ENCODE peak calls at places on chromosomes 3 and 15, in seven cellular contexts. G, R, L, P, I, V and S are unnamed samples.

GRCh38 chr3:164679245-164679644 is 399.1 kb downstream of the SI start:
- DNase-seq in I (no peak), R (no peak), L (no peak), P (no peak), G (no peak), V (no peak), S (no peak)

GRCh38 chr3:126049289-126050049 is 34.5 kb downstream of the SLC41A3 start:
- DNase-seq in P (no peak), G (no peak), I (no peak), R (no peak), V (no peak), L (no peak), S (no peak)

GRCh38 chr3:169104972-169105371 is 558.5 kb downstream of the MECOM start:
- DNase-seq in R (no peak), V (peak; percentile 65), L (peak; percentile 68), P (no peak), I (no peak), G (peak; percentile 40), S (no peak)

GRCh38 chr3:14126017-14126902 is 1.4 kb downstream of the TMEM43 start:
- DNase-seq in P (no peak), R (no peak), V (no peak), G (no peak), I (no peak), L (no peak), S (no peak)

GRCh38 chr3:127059032-127059560 is 76.2 kb downstream of the PLXNA1 start:
- DNase-seq in V (no peak), P (no peak), I (no peak), R (no peak), G (no peak), L (no peak), S (no peak)

GRCh38 chr15:57472861-57473260 is 96.6 kb downstream of the CGNL1 start:
- DNase-seq in P (no peak), V (peak; percentile 44), L (peak; percentile 21), R (no peak), I (no peak), G (no peak), S (no peak)

GRCh38 chr15:99006146-99006545 is 1.4 kb downstream of the PGPEP1L start:
- DNase-seq in L (no peak), P (no peak), R (no peak), G (no peak), V (no peak), I (no peak), S (no peak)

GRCh38 chr15:77039217-77039533 is 31.7 kb downstream of the TSPAN3 start:
- DNase-seq in I (no peak), L (no peak), R (no peak), G (no peak), P (no peak), V (no peak), S (no peak)

GRCh38 chr3:189316296-189317019 is 144.7 kb downstream of the TPRG1 start:
- DNase-seq in R (no peak), I (no peak), P (no peak), L (no peak), G (no peak), V (no peak), S (no peak)

GRCh38 chr3:111236833-111237713 is 165.5 kb downstream of the NECTIN3 start:
- DNase-seq in R (no peak), L (peak; percentile 52), G (no peak), V (peak; percentile 64), P (no peak), I (no peak), S (no peak)

GRCh38 chr3:143168518-143169192 is 49.1 kb downstream of the CHST2 start:
- DNase-seq in V (peak; percentile 58), L (peak; percentile 44), R (no peak), P (no peak), G (no peak), I (no peak), S (no peak)

GRCh38 chr3:47261301-47261700 is 21.3 kb downstream of the KIF9 start:
- DNase-seq in I (no peak), L (peak; percentile 28), G (no peak), V (no peak), R (no peak), P (no peak), S (no peak)

GRCh38 chr3:125280966-125281365 is 68.4 kb upstream of the SLC12A8 start:
- DNase-seq in R (no peak), V (peak; percentile 68), G (peak; percentile 94), L (peak; percentile 49), I (no peak), P (no peak), S (no peak)

GRCh38 chr3:114685053-114685630 is 391.3 kb downstream of the TIGIT start:
- DNase-seq in L (no peak), R (no peak), G (no peak), I (no peak), P (no peak), V (no peak), S (no peak)

GRCh38 chr3:4979401-4980228 is at the start of gene BHLHE40:
- DNase-seq in G (no peak), I (peak; percentile 33), L (no peak), P (peak; percentile 17), R (no peak), V (no peak), S (no peak)

GRCh38 chr3:164451083-164451910 is 627.0 kb downstream of the SI start:
- DNase-seq in P (peak; percentile 28), V (peak; percentile 65), L (no peak), I (no peak), R (no peak), G (no peak), S (no peak)

GRCh38 chr3:17841190-17841828 is 98.9 kb upstream of the TBC1D5 start:
- DNase-seq in L (peak; percentile 46), V (peak; percentile 71), P (peak; percentile 78), R (peak; percentile 63), I (peak; percentile 96), G (peak; percentile 39), S (peak; percentile 57)

GRCh38 chr3:44712455-44713075 is at the start of gene ZNF502:
- DNase-seq in R (peak; percentile 36), I (no peak), V (peak; percentile 93), P (peak; percentile 78), G (peak; percentile 74), L (peak; percentile 84), S (peak; percentile 48)

GRCh38 chr3:8990266-8991215 is 27.3 kb upstream of the RAD18 start:
- DNase-seq in P (no peak), V (no peak), L (peak; percentile 85), G (peak; percentile 76), I (no peak), R (no peak), S (no peak)

GRCh38 chr3:156382458-156383346 is 172.2 kb downstream of the SSR3 start:
- DNase-seq in I (peak; percentile 16), P (no peak), L (peak; percentile 41), R (no peak), G (no peak), V (peak; percentile 66), S (no peak)
- TF ChIP-seq CTCF in I (peak; percentile 55), P (peak; percentile 24), L (peak; percentile 72), R (peak; percentile 79), G (peak; percentile 68), V (peak; percentile 92), S (peak; percentile 32)

DNA sequence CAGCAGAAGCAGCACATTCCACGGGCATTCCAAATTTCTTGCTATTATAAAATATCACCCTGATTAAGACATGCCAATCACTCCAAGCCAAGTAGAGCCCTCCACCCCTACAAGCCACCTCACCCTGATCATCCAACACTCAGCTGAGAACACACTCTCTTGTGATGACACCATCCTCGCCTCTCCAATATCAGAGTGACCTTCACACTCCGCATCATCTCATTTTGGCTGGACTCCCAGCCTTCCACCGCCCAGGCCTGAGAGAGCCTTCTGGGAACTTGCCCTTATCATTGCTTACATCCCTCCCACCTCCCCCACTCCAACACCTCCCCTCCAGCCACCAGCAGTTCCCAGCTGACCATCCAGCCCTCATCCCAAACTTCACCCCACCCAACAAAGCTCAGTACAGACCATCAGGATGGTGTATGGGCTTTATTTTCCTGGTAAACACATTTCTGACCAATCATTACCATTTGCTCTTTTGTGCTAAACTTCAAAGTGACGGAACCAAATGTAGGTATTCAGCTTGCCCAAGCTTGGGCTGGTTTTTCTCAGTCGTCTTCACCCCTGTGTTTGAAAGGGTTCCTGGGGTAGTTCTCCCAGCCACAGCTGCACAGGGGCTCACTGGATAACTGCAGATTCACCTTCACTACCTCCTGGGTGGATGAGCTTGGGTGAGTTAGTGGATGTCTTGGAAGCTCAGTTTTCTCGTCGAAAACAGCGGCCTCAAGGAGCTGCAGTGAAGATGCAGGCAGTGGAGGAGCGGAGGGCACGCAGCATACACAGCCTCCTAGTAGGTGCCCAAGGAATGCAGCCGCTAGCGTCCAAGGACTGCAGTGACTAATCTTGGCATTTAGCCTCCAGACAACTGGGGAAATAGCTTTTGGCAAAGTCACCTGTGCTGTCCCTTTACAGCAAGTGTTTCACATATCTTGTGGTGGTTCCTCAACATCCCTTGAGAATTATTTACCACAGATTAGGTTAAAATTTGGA is 115.1 kb downstream of the LIPC start:
- DNase-seq in L (peak; percentile 91), R (no peak), I (no peak), V (peak; percentile 99), G (peak; percentile 78), P (no peak), S (no peak)
- TF ChIP-seq CTCF in L (no peak), R (no peak), I (no peak), V (no peak), G (no peak), P (no peak), S (no peak)

GRCh38 chr3:139110072-139110830 is 65.6 kb upstream of the PRR23C start:
- DNase-seq in I (no peak), V (no peak), L (no peak), P (no peak), R (no peak), G (no peak), S (no peak)

GRCh38 chr3:139111392-139112229 is 66.9 kb upstream of the PRR23C start:
- DNase-seq in L (peak; percentile 55), P (peak; percentile 50), G (peak; percentile 23), R (peak; percentile 29), I (peak; percentile 65), V (peak; percentile 69), S (peak; percentile 14)

GRCh38 chr3:139112230-139112558 is 67.5 kb upstream of the PRR23C start:
- DNase-seq in L (no peak), G (no peak), V (no peak), I (no peak), R (no peak), P (no peak), S (no peak)

GRCh38 chr3:139113766-139114165 is 69.1 kb upstream of the PRR23C start:
- DNase-seq in G (no peak), P (no peak), L (no peak), V (no peak), R (no peak), I (no peak), S (no peak)

DNA sequence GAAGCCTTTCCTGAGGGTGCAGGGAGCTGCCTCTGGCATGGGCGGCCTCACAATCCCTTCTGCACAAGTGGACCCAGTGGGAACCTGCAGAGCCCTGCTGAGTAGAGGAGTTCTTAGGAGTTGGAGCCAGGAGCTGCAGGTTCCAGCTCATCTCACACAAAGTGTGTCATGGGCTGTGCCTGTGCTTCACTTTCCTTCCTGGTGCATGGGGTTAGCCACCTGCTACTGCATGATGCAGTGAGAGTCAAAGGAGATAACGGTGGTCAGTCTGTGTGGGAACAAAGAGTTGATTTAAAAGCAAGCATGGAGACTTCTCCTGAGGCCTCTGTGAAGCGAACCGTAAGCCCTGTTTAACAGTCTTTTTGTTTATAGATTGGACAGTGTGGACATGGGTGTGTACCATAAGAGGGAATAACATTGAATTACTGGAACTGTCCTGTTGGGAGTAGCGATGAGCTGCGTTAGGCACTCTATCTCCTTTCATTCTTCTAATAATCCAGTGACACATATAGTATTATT is 68.6 kb upstream of the PRR23C start:
- DNase-seq in R (no peak), I (no peak), G (no peak), L (no peak), V (no peak), P (no peak), S (no peak)
- TF ChIP-seq CTCF in R (no peak), I (no peak), G (no peak), L (no peak), V (no peak), P (no peak), S (no peak)

GRCh38 chr3:131972550-131972949 is 62.3 kb downstream of the CPNE4 start:
- DNase-seq in G (no peak), R (no peak), L (no peak), V (no peak), P (no peak), I (no peak), S (no peak)
- TF ChIP-seq CTCF in G (no peak), R (no peak), L (no peak), V (no peak), P (no peak), I (no peak), S (no peak)